ENCODE peak calls at places on chromosomes 7 and 10, in four cellular contexts. Q is prostate gland, U is transverse colon, R is heart left ventricle. L is an unnamed sample.

GRCh38 chr10:95429639-95430038 is 131.5 kb downstream of the SORBS1 start:
- DNase-seq in Q (no peak), U (no peak), R (no peak), L (no peak)

GRCh38 chr7:28818996-28819395 is 139.1 kb downstream of the TRIL start:
- DNase-seq in Q (no peak), U (no peak), R (no peak), L (no peak)

GRCh38 chr7:95859434-95859833 is 87.1 kb downstream of the DYNC1I1 start:
- DNase-seq in Q (no peak), U (no peak), R (no peak), L (no peak)

GRCh38 chr7:132680590-132680989 is 104.3 kb upstream of the PLXNA4 start:
- DNase-seq in Q (no peak), U (no peak), R (no peak), L (no peak)

GRCh38 chr10:103555712-103556111 is 62.2 kb downstream of the NEURL1 start:
- DNase-seq in Q (no peak), U (no peak), R (no peak), L (no peak)

GRCh38 chr7:99098824-99099498 is 44.9 kb downstream of the SMURF1 start:
- DNase-seq in Q (no peak), U (no peak), R (no peak), L (peak)

GRCh38 chr7:158676171-158676840 is 28.3 kb downstream of the NCAPG2 start:
- DNase-seq in Q (no peak), U (no peak), R (no peak), L (no peak)

GRCh38 chr10:73413108-73413527 is 740 bp downstream of the ANXA7 start:
- DNase-seq in Q (peak), U (peak), R (peak), L (peak)

GRCh38 chr7:641269-641671 is 85.2 kb upstream of the DNAAF5 start:
- DNase-seq in Q (no peak), U (no peak), R (no peak), L (no peak)

GRCh38 chr7:100965051-100965722 is 4.2 kb upstream of the MUC12 start:
- DNase-seq in Q (no peak), U (no peak), R (no peak), L (no peak)

GRCh38 chr10:35643976-35644799 is 2.1 kb upstream of the FZD8 start:
- DNase-seq in Q (no peak), U (peak), R (no peak), L (no peak)

GRCh38 chr7:26550492-26550891 is 258.8 kb downstream of the SNX10 start:
- DNase-seq in Q (no peak), U (no peak), R (no peak), L (no peak)

GRCh38 chr7:148242271-148242801 is 348.2 kb upstream of the C7orf33 start:
- DNase-seq in Q (peak), U (peak), R (no peak), L (peak)

GRCh38 chr7:107505997-107506682 is 36.3 kb downstream of the GPR22 start:
- DNase-seq in Q (peak), U (peak), R (no peak), L (peak)

GRCh38 chr7:78413568-78413967 is 615.0 kb downstream of the PHTF2 start:
- DNase-seq in Q (no peak), U (no peak), R (no peak), L (no peak)

GRCh38 chr10:133129151-133129853 is 30.7 kb upstream of the KNDC1 start:
- DNase-seq in Q (no peak), U (no peak), R (peak), L (no peak)

GRCh38 chr7:101179117-101179779 is 845 bp downstream of the NAT16 start:
- DNase-seq in Q (no peak), U (no peak), R (no peak), L (no peak)

GRCh38 chr10:28698075-28698474 is 20.8 kb downstream of the BAMBI start:
- DNase-seq in Q (no peak), U (no peak), R (no peak), L (no peak)

GRCh38 chr7:6271091-6271658 is 1.2 kb downstream of the CYTH3 start:
- DNase-seq in Q (no peak), U (peak), R (peak), L (peak)

GRCh38 chr10:67629461-67629971 is 66.5 kb downstream of the CTNNA3 start:
- DNase-seq in Q (no peak), U (no peak), R (no peak), L (no peak)

GRCh38 chr7:2072798-2073197 is 159.9 kb downstream of the MAD1L1 start:
- DNase-seq in Q (no peak), U (no peak), R (no peak), L (no peak)

GRCh38 chr10:32957341-32958084 is 517 bp downstream of the ITGB1 start:
- DNase-seq in Q (peak), U (peak), R (peak), L (peak)

GRCh38 chr10:32960022-32960421 is 2.0 kb upstream of the ITGB1 start:
- DNase-seq in Q (no peak), U (no peak), R (no peak), L (no peak)

GRCh38 chr10:32958992-32959703 is 1.1 kb upstream of the ITGB1 start:
- DNase-seq in Q (no peak), U (no peak), R (no peak), L (no peak)

GRCh38 chr10:32956365-32957197 is 1.4 kb downstream of the ITGB1 start:
- DNase-seq in Q (no peak), U (no peak), R (no peak), L (no peak)

DNA sequence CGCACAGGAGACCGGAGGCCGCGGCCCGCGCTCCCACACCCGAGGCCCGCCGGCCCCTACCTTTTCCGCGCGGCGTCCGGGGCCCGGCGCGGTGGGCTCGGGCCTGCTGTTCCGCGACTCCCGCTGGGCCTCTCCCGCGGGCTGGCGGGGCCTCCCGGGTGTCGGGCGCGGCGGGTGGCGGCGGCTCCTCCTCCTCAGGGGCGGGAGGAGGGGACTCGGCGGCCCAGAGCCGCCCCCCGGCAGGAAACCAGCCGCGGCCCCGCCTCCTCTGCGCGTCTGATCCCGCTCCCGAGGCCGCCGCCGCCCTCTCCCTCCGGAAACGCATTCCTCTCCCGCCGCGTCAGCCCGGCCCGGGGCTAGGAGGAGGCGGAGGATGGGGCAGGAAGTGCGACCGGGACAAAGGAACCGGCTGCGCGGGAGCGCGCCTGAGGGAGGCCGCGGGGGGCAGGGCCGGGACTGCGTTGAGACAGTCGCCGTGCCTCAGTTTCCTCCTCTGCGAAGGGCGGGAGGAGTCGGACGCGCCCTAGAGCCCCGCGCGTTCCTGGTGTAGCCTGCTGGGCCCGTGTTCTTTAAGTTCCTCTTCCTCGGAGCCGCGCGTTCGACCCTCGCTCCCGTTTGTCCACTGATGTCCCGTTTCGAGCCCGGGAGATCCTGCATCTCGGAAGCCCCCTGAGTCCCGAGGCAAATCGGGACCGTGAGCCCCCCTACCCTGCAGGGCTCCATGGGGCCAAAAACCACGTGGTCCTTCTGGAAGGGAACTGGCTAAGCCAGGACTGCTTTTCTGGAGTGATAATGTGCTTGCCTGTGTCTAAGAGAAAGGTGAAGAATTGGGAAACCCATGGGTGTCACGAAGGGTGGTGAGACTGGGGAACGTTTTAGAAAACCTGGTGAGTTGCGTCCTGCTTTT is at the start of gene ITGB1:
- DNase-seq in Q (peak), U (peak), R (peak), L (peak)
- TF ChIP-seq POLR2A in Q (peak), U (peak), R (peak), L (peak)

DNA sequence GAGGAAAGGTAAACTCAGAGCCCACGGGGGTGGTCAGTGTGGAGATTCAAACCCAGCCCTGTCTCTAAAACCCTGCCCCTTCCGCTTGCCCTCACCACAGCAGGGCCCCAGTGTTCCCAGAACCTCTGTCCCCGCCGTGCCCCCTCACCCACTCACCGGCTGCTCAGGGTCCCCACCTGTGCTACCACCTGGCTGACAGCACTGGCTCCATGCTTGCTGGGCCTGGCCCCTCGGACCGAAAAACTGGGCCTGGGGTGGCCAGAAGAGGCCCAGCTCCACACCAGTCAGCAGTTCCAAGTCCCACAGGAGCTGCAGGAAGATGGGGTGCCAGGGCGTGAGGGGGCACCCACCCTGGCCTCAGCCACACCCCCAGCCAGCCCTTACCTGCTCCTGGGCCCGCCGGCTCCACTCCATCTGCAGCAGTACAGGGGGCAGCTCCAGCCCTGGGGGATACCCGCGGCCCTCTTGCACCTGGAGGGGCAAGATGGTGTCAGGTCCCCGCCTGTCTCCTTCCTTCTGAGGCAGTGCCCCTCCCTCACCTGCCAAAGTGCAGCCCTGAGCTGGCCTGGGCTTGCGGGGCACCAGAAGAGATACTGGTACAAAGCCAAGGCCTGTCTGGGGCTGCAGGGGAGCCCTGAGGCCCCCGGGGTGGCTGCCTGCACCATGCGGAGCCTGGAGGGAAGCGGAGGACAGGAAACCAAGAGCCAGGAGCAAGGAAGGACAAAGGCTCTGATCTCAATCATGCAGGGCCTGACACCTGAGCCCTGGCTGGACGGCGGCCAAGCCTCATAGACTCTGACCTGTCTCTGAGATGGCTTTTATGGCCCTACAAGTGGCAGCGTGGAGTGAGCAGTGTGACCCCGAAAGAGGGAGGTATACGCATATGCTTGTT is 11.7 kb downstream of the ATP6V1F start:
- DNase-seq in Q (no peak), U (peak), R (no peak), L (no peak)
- H3K27ac ChIP-seq in Q (no peak), U (peak), R (no peak), L (no peak)

GRCh38 chr7:46554688-46555422 is 633.8 kb upstream of the IGFBP3 start:
- DNase-seq in Q (no peak), U (no peak), R (no peak), L (no peak)

GRCh38 chr7:46551603-46552002 is 630.5 kb upstream of the IGFBP3 start:
- DNase-seq in Q (no peak), U (no peak), R (no peak), L (no peak)

GRCh38 chr7:46558482-46559193 is 637.6 kb upstream of the IGFBP3 start:
- DNase-seq in Q (no peak), U (no peak), R (no peak), L (no peak)

GRCh38 chr7:46559194-46559576 is 638.1 kb upstream of the IGFBP3 start:
- DNase-seq in Q (no peak), U (no peak), R (no peak), L (no peak)

DNA sequence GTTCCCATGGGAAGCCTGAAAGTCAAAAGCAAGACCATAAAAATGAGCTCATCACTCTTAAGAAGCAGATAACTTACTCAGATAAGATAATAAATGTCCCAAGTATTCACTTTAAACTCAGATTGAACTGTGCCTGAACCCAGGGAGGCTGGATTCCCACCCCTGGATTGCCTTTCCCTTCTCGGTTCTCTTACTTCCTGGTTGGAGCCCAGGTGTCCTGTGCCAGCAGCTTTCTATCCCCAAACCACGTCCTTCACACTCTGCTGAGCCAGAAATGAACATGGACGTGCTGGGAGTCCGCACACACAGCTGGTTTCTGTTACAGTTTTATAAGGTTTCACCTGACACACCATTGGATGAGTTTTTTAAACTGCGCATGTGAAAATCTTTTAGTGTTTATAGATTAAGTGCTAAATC is 636.2 kb upstream of the IGFBP3 start:
- DNase-seq in Q (peak), U (peak), R (no peak), L (peak)
- H3K4me3 ChIP-seq in Q (no peak), U (no peak), R (no peak), L (no peak)

GRCh38 chr10:87093461-87094372 is 926 bp downstream of the GLUD1 start:
- DNase-seq in Q (peak), U (peak), R (peak), L (peak)

GRCh38 chr10:87092861-87093460 is 1.7 kb downstream of the GLUD1 start:
- DNase-seq in Q (peak), U (peak), R (no peak), L (peak)

GRCh38 chr10:87094373-87095240 is at the start of the genes GLUD1 and SHLD2:
- DNase-seq in Q (peak), U (peak), R (peak), L (peak)

GRCh38 chr10:87092356-87092860 is 2.2 kb downstream of the GLUD1 start:
- DNase-seq in Q (peak), U (no peak), R (no peak), L (no peak)

GRCh38 chr10:87095241-87095945 is 387 bp downstream of the SHLD2 start:
- DNase-seq in Q (peak), U (peak), R (peak), L (peak)
- TF ChIP-seq POLR2A in Q (peak), U (peak), R (peak), L (peak)

DNA sequence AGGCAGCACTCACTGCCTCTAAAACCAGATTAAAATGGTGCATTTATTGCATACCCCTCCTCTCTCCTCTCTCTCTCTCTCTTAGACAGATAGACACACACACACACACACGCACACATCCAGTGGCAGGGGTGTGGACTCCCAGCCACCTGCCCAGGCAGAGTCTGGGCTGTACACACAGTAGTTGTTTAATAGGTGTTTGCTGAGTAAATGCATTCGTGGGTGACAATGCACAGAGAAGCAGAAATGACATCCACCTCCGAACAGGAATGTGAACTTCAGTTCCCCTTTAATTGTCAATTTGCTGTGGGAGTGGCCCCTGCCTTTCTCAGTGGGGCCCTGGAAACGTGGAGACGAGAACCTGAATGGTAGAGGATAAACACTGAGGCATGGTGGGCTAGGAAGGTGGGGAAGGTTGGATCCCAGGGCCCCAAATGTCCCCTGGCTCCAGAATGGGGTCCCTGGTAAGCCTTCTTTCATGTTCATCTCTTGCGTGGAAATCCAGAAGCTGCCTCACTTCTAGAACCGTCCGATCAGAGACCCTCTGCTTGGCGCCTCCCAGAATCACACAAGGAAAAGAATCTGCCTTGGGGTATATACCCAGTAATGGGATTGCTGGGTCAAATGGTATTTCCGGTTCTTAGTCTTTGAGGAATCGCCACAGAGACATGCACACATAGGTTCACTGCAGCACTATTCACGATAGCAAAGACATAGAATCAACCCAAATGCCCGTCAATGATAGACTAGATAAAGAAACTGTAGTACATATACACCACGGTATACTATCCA is 58.5 kb upstream of the ECHDC3 start:
- DNase-seq in Q (peak), U (peak), R (no peak), L (no peak)
- H3K27ac ChIP-seq in Q (no peak), U (peak), R (no peak), L (no peak)

GRCh38 chr7:129923709-129924108 is 29.1 kb downstream of the UBE2H start:
- DNase-seq in Q (no peak), U (no peak), R (no peak), L (no peak)
- H3K4me3 ChIP-seq in Q (no peak), U (no peak), R (no peak), L (no peak)

GRCh38 chr10:58513189-58514101 is 773 bp downstream of the BICC1 start:
- DNase-seq in Q (peak), U (peak), R (peak), L (peak)
- TF ChIP-seq POLR2A in Q (no peak), U (peak), R (no peak), L (peak)

GRCh38 chr10:71771821-71772617 is 1.3 kb downstream of the VSIR start:
- DNase-seq in Q (peak), U (peak), R (peak), L (peak)

GRCh38 chr10:71770255-71770654 is 3.1 kb downstream of the VSIR start:
- DNase-seq in Q (no peak), U (no peak), R (no peak), L (no peak)

GRCh38 chr10:71771204-71771603 is 2.1 kb downstream of the VSIR start:
- DNase-seq in Q (no peak), U (no peak), R (no peak), L (peak)

GRCh38 chr10:71769279-71769823 is 4.0 kb downstream of the VSIR start:
- DNase-seq in Q (no peak), U (peak), R (no peak), L (no peak)

DNA sequence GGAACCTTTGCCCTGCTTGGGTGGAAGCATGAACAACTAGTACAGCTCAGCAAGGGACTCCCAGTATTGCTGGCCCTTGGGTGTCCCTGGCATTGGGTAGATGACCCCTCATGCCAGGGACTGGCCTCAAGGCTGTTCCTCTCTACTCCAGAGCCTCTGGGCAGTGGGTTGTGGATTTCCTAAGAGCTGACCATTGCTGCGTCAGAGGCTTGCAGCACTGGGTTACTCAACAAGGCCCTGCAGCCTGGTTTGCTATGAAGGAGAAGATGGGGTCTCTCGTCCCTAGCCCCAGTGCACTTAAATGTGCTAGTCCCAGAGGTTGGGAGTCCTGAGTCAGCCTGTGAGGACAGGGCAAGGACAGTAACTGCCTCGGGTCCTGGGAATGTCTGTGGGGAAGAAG is 2.5 kb downstream of the VSIR start:
- DNase-seq in Q (no peak), U (peak), R (no peak), L (no peak)
- H3K27ac ChIP-seq in Q (peak), U (peak), R (peak), L (peak)

DNA sequence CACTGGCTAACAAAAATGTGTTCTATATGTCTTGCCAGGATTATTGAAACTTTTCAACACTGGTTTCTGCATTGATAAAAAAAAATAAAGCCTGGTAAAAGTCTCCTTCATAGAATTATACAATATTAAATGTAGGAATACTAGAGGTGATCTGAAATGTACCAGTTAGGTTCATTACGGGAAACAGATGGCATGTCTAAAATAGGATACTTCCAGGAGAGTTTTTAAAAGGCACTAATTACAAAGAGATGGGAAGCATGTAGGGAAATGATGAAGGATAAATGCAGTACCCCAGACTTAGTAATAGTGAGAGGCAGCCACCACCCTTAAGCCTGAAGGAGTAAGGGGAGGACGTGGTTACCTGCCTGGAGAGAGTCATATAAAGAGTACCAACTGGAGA is 107.0 kb upstream of the NPSR1 start:
- DNase-seq in Q (no peak), U (no peak), R (no peak), L (no peak)
- H3K4me3 ChIP-seq in Q (no peak), U (no peak), R (no peak), L (no peak)

GRCh38 chr10:89251417-89252224 is at the start of gene LIPA:
- DNase-seq in Q (peak), U (peak), R (peak), L (peak)
- TF ChIP-seq POLR2A in Q (peak), U (peak), R (peak), L (peak)